ENCODE peak calls at places on chromosomes 12 and 14, in six cellular contexts. Q is esophagus squamous epithelium, E is spleen, Z is stomach, K is ovary, F is A549. A is an unnamed sample.

GRCh38 chr14:59481407-59482119 is 2.6 kb downstream of the L3HYPDH start:
- DNase-seq in Q (no peak), E (no peak), Z (no peak), K (no peak), F (peak), A (no peak)

GRCh38 chr14:100846309-100846859 is 20.5 kb downstream of the MEG3 start:
- DNase-seq in Q (no peak), E (no peak), Z (no peak), K (peak), F (no peak), A (no peak)

GRCh38 chr12:9134981-9135628 is 19.4 kb upstream of the A2M start:
- DNase-seq in Q (no peak), E (no peak), Z (no peak), K (no peak), F (peak), A (no peak)

GRCh38 chr14:94582199-94582750 is 1.0 kb downstream of the SERPINA5 start:
- DNase-seq in Q (no peak), E (no peak), Z (peak), K (peak), F (no peak), A (no peak)

GRCh38 chr12:13247596-13247995 is 51.1 kb downstream of the EMP1 start:
- DNase-seq in Q (no peak), E (no peak), Z (no peak), K (no peak), F (no peak), A (no peak)

GRCh38 chr12:78308701-78309100 is 478.0 kb downstream of the NAV3 start:
- DNase-seq in Q (no peak), E (no peak), Z (no peak), K (no peak), F (no peak), A (no peak)

GRCh38 chr14:76236172-76237130 is 84.7 kb downstream of the GPATCH2L start:
- DNase-seq in Q (no peak), E (no peak), Z (no peak), K (no peak), F (no peak), A (no peak)

GRCh38 chr14:80325688-80326087 is 114.4 kb upstream of the DIO2 start:
- DNase-seq in Q (no peak), E (no peak), Z (no peak), K (no peak), F (no peak), A (no peak)

GRCh38 chr12:53205747-53206146 is 1.3 kb downstream of the ITGB7 start:
- DNase-seq in Q (no peak), E (no peak), Z (peak), K (no peak), F (no peak), A (peak)

GRCh38 chr12:120495723-120496352 is at the start of gene DYNLL1:
- DNase-seq in Q (peak), E (peak), Z (peak), K (peak), F (peak), A (peak)

GRCh38 chr14:95297832-95298231 is 21.9 kb downstream of the CLMN start:
- DNase-seq in Q (no peak), E (no peak), Z (no peak), K (no peak), F (no peak), A (no peak)

GRCh38 chr12:28709996-28710685 is 438.9 kb upstream of the FAR2 start:
- DNase-seq in Q (no peak), E (no peak), Z (no peak), K (no peak), F (no peak), A (no peak)

GRCh38 chr12:120588948-120589930 is 8.0 kb upstream of the POP5 start:
- DNase-seq in Q (no peak), E (no peak), Z (no peak), K (peak), F (no peak), A (no peak)

GRCh38 chr12:98653866-98654493 is 8.9 kb downstream of the APAF1 start:
- DNase-seq in Q (no peak), E (no peak), Z (no peak), K (no peak), F (peak), A (no peak)

GRCh38 chr14:88535813-88536212 is 19.0 kb downstream of the PTPN21 start:
- DNase-seq in Q (no peak), E (no peak), Z (no peak), K (no peak), F (no peak), A (no peak)

GRCh38 chr12:71662861-71663560 is 637 bp downstream of the ZFC3H1 start:
- DNase-seq in Q (peak), E (peak), Z (peak), K (peak), F (peak), A (peak)
- TF ChIP-seq POLR2A in Q (peak), E (no peak), Z (no peak), K (no peak), F (no peak), A (peak)

DNA sequence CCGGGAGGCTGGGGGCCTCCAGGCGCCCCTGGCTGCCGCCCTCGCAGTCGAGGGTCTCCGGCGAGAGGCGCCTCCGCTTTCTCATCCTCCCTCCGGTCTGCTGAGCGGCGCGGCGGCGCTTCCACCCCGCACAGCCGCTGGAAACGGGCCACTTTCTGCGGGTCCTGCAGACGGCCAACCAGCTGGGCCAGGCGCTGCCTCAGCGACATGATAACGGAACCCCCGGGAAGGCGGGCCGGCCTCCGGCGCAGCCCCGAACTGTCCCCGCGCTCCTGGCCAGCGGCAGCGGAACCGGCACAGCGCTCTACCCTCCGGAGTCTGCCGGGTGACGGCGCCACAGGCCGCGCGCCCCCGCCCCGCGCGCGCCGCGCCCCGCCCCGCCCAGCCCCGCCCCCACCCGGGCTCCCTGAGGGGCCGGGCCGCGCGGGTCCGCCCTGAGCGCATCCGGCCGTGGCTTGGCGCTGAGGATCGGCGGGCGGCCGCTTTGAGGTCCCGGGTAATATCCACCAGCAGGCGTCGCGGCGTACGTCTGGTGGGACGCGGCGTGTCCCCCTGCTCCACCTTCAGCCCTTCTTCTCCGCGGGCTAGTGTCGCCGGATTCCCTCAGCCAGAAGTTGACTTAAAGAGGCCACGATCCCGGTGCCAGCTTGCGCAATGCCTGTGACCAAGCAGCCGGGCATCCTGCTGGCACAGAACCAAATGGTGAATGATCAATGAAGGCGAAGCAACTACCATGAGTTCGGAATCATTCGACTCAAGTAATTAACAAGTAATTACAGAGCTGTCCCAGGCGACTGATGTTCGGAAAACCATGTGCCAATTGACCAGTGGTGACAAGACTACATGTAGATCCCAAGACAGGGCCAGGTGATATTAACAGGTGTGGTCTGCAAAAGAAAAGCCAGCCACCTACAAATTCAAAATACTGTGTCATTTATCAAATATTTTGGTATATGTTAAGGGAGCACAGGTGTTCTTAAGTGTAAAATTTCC is at the start of gene SGPP1:
- DNase-seq in Q (peak), E (peak), Z (peak), K (peak), F (peak), A (peak)
- TF ChIP-seq POLR2A in Q (no peak), E (no peak), Z (no peak), K (peak), F (peak), A (peak)

DNA sequence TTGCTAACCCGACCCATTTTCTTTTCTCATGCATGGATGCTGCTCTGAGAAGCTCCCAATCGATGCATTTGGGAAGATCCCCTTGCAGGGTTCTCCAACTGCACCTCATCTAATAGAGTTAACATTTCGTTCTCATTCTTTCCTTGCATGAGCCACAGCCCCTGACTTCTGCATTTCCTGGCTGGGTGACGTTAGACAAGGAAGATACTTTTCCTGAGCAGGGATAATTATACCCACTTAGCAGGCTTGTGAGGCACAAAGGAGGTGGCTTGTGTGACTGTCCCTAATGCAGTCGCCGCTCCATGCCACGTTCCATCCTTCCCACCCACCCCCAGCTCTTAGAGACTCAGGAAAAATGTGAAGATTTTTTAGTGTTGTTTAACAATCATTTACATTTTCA is 195.1 kb downstream of the CHST11 start:
- DNase-seq in Q (no peak), E (no peak), Z (no peak), K (no peak), F (no peak), A (no peak)
- TF ChIP-seq POLR2A in Q (no peak), E (no peak), Z (no peak), K (no peak), F (no peak), A (no peak)

DNA sequence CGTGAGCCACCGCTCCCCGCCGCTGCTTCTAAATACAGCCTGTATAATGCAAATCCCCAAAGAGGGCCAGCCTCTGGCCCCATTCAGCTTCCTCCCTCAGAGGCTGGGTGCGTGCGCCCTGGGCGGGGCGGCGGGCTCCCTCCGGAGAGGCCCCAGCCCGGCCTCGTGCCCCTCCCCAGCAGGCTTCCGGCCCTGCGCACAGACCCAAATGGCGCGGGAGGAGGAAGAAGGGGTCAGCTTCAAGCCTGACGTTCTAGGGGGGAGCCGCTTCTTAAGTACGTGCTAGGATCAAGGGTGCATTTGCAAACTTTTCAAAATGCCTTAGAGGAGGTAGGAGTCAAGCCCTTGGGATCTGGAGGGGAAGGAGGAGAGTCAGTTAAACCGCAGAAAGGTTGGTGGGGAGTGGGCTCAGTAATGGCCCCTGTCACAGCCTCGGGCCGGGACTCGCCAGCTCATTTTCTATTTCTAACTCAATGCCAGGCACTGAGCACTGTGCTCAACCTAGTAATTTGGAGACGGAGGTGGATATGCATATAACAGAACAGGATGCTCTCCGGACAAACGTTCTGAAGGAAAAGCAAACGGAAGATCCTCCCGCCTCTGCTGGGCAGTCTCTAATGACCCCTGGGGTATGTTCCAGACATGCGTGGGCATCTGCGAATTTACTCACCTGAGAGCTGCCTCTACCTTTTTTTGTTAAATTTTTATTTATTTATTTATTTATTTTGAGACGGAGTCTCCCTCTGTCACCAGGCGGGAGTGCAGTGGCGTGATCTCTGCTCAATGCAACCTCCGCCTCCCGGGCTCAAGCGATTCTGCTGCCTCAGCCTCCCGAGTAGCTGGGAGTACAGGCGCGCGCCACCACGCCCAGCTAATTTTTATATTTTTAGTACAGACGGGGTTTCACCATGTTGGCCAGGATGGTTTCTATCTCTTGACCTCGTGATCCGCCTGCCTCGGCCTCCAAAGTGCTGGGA is 32.3 kb downstream of the NINJ2 start:
- DNase-seq in Q (peak), E (peak), Z (peak), K (no peak), F (no peak), A (no peak)
- TF ChIP-seq POLR2A in Q (no peak), E (no peak), Z (no peak), K (no peak), F (no peak), A (peak)

DNA sequence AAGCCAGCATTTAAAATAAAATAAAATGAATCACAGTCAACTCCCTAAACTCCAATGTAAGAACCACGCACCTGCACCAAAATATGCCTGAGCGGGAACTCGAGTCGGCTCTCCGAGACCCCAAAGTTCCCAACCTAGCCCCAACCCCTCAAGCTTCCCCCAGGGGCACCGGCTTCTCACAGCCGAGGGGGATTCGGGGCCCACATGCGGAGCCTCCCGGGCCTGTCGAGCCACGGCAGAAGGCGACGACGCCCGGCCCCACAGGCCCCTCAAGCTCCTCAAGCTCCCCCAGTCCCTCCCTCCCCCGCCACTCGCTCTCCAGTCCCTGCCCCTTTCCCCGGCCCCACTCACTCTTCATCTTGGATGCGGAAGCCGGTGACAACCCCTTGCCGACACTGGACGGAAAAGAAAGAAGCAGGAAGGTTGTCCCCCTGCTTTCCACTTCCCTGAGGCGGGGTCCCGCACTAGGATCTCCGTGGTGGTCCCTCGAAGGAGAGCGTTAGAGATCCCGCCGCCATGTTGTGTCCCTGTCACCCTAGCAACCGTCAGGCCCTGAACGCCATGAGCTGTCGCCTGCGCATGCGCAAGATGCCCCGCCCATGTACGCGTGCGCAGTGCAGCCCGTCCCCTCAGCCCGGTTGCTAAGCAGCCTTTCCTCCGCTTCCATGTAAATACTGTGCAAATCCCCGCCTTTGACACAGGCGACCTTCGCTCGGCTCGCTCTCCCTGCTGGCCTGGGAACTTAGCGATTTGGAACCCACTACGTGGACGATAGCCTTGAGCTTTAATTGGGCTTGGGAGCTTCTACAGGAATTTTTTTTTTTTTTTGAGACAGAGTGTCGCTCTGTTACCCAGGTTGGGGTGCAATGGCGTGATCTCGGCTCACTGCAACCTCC is at the start of gene MOK:
- DNase-seq in Q (peak), E (peak), Z (peak), K (peak), F (peak), A (peak)
- TF ChIP-seq POLR2A in Q (no peak), E (no peak), Z (no peak), K (peak), F (no peak), A (no peak)

DNA sequence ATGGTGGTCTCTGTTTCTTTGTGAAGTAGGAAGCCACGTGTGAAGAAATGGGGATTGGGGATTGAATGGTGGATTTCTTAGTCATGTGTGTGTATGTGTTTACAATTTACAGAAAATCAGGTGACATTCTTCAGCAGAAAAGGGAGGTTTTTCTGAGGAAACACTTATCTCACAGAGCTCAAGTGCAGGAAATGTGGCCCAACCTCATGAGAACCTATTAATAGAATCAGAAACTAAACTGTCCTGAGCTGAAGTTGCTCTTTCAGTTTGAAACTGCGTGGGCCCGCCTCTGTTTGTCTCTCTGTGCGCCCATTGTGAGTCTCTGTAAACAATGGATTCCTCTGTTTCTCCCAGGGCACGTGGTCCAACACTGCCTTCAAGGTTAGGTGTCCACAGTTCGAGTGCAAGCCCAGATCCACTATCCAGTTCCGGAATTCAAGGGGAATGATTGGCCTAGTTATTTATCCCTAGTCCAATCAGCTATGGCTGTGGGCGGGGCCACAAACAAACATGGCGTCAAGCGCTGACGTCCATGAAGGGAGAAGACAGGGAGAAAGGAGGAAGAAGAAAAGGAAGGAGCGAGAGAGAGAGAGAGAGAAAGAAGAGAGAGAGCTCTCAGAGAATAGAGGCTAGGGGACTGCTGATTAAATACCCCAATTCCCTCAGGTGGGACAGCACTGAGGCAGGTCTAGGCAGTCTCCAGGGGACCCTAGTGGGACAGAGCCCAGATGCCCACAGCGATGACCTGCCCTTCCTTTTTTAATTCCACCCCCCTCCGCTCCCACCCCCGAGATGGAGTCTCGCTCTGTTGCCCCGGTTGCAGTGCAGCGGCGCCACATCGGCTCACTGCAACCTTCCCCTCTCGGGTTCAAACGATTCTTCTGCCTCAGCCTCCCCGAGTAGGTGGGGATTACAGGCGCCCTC is 31.4 kb upstream of the C12orf76 start:
- DNase-seq in Q (no peak), E (peak), Z (peak), K (no peak), F (peak), A (peak)
- TF ChIP-seq POLR2A in Q (no peak), E (no peak), Z (no peak), K (no peak), F (no peak), A (no peak)

GRCh38 chr12:121799175-121799841 is 4.5 kb upstream of the SETD1B start:
- DNase-seq in Q (no peak), E (peak), Z (peak), K (no peak), F (peak), A (peak)

GRCh38 chr12:121797937-121798801 is 4.7 kb upstream of the RHOF start:
- DNase-seq in Q (no peak), E (peak), Z (peak), K (peak), F (peak), A (peak)

GRCh38 chr12:121795029-121795977 is 1.8 kb upstream of the RHOF start:
- DNase-seq in Q (no peak), E (peak), Z (peak), K (peak), F (peak), A (peak)

GRCh38 chr12:121798807-121799174 is 5.0 kb upstream of the SETD1B start:
- DNase-seq in Q (no peak), E (no peak), Z (no peak), K (peak), F (no peak), A (no peak)

DNA sequence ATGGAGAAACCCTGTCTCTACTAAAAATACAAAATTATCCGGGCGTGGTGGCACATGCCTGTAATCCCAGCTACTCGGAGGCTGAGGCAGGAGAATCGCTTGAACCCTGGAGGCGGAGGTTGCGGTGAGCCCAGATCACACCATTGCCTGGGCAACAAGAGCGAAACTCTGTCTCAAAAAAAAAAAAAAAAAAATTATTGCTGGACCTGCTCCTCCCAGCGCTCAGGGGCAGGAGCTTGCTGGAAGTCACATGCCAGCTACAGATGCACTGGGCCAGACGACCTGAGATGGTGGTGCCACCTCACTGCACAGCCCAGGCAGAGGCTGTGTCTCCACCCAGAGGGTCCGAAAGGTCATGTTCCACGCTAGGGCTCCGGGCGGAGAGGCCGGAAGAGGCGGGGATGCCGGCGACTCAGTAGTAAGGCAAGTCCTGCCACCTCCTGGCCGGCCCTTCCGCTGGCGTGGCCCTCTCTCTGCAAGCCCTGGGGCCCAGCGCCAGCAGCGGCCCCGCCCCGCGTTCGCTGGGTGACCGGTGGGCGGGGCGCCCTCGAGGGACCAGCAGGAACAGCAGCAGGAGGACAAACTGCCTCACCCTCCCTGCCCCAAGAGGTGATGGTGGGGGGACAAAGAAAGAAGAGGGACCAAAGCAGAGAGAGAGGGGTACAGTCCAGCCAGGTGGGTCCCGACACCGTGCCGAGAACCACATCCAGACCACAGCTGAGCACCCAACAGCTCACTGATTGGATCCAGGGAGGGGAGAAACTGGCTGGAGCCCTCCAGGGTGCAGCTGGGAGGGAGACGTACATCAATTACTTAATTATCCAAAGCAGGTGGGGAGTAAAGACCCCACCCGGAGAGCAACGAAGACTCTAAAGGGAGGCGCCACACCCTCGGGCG is 3.6 kb upstream of the RHOF start:
- DNase-seq in Q (no peak), E (peak), Z (peak), K (peak), F (peak), A (peak)
- TF ChIP-seq POLR2A in Q (no peak), E (no peak), Z (no peak), K (no peak), F (peak), A (no peak)

A was measured in tibial nerve.